ENCODE peak calls at places on chromosomes 16 and 17, in eight cellular contexts. B is fibroblast of lung; F is tibial artery; H is mucosa of gallbladder; J is activated CD4-positive, alpha-beta T cell treated with anti-CD3 and anti-CD28 coated beads, Interleukin-2, amount 10 ng/mL, durations not matched to agents 24 days and 14 days; A is naive B cell; P is A549; O is G401. L is an unnamed sample.
A peak's percentile ranks its signal among the peaks of the same experiment; 100 is the strongest.

GRCh38 chr16:50403491-50403890 is 34.7 kb upstream of the BRD7 start:
- DNase-seq in B (no peak), F (no peak), H (no peak), J (no peak), A (no peak), P (no peak), O (peak; percentile 72), L (no peak)

GRCh38 chr16:1740781-1741490 is 30.4 kb downstream of the NME3 start:
- DNase-seq in B (no peak), F (no peak), H (no peak), J (no peak), A (no peak), P (no peak), O (no peak), L (no peak)

GRCh38 chr17:78351449-78352006 is 8.3 kb downstream of the SOCS3 start:
- DNase-seq in B (peak; percentile 93), F (peak; percentile 97), H (peak; percentile 92), J (no peak), A (no peak), P (no peak), O (peak; percentile 53), L (no peak)

GRCh38 chr17:30599424-30600061 is 122.3 kb downstream of the GOSR1 start:
- DNase-seq in B (no peak), F (no peak), H (no peak), J (no peak), A (peak; percentile 21), P (no peak), O (no peak), L (no peak)

GRCh38 chr17:82392209-82392920 is 20.8 kb downstream of the UTS2R start:
- DNase-seq in B (no peak), F (no peak), H (no peak), J (no peak), A (no peak), P (no peak), O (no peak), L (no peak)

GRCh38 chr16:65644821-65645220 is 523.0 kb upstream of the CDH11 start:
- DNase-seq in B (no peak), F (no peak), H (no peak), J (no peak), A (no peak), P (no peak), O (no peak), L (no peak)

GRCh38 chr16:678858-679807 is 1.1 kb upstream of the STUB1 start:
- DNase-seq in B (peak; percentile 45), F (peak; percentile 59), H (peak; percentile 64), J (peak; percentile 87), A (peak; percentile 45), P (no peak), O (peak; percentile 76), L (peak; percentile 45)

GRCh38 chr17:43401293-43401692 is 2.5 kb downstream of the ARL4D start:
- DNase-seq in B (peak; percentile 79), F (peak; percentile 62), H (peak; percentile 60), J (peak; percentile 54), A (no peak), P (peak; percentile 81), O (peak; percentile 10), L (no peak)

GRCh38 chr16:88857728-88858339 is 907 bp downstream of the TRAPPC2L start:
- DNase-seq in B (peak; percentile 66), F (peak; percentile 78), H (peak; percentile 79), J (peak; percentile 92), A (peak; percentile 64), P (peak; percentile 96), O (peak; percentile 58), L (peak; percentile 64)

GRCh38 chr16:24151482-24151939 is 104.6 kb upstream of the CACNG3 start:
- DNase-seq in B (peak; percentile 85), F (no peak), H (no peak), J (peak; percentile 67), A (no peak), P (no peak), O (no peak), L (peak; percentile 10)

GRCh38 chr17:78661092-78661770 is 84.0 kb upstream of the DNAH17 start:
- DNase-seq in B (peak; percentile 69), F (no peak), H (no peak), J (no peak), A (no peak), P (peak; percentile 62), O (no peak), L (peak; percentile 34)

GRCh38 chr16:85486256-85486915 is 126.7 kb upstream of the GSE1 start:
- DNase-seq in B (no peak), F (no peak), H (no peak), J (no peak), A (no peak), P (no peak), O (peak; percentile 38), L (no peak)

GRCh38 chr16:85798283-85798776 is 1.0 kb downstream of the EMC8 start:
- DNase-seq in B (no peak), F (no peak), H (no peak), J (peak; percentile 65), A (no peak), P (peak; percentile 29), O (no peak), L (peak; percentile 3)

GRCh38 chr16:278863-279366 is 1.5 kb upstream of the ARHGDIG start:
- DNase-seq in B (peak; percentile 51), F (no peak), H (no peak), J (peak; percentile 82), A (no peak), P (no peak), O (peak; percentile 89), L (no peak)

GRCh38 chr17:44205962-44206824 is 6.5 kb upstream of the ATXN7L3 start:
- DNase-seq in B (no peak), F (no peak), H (no peak), J (no peak), A (no peak), P (no peak), O (peak; percentile 35), L (no peak)

GRCh38 chr16:68642436-68643064 is 2.6 kb upstream of the CDH3 start:
- DNase-seq in B (peak; percentile 64), F (no peak), H (no peak), J (no peak), A (no peak), P (no peak), O (no peak), L (no peak)

GRCh38 chr16:51982715-51983680 is 563.9 kb downstream of the TOX3 start:
- DNase-seq in B (peak; percentile 56), F (no peak), H (peak; percentile 63), J (peak; percentile 75), A (no peak), P (peak; percentile 25), O (peak; percentile 56), L (peak; percentile 24)

GRCh38 chr17:49198206-49198605 is 12.2 kb downstream of the GNGT2 start:
- DNase-seq in B (no peak), F (no peak), H (no peak), J (no peak), A (no peak), P (no peak), O (no peak), L (no peak)

GRCh38 chr17:27915715-27916114 is 22.6 kb upstream of the LYRM9 start:
- DNase-seq in B (no peak), F (no peak), H (no peak), J (no peak), A (no peak), P (no peak), O (no peak), L (no peak)

GRCh38 chr16:5005916-5006315 is 27.8 kb downstream of the NAGPA start:
- DNase-seq in B (no peak), F (no peak), H (no peak), J (no peak), A (no peak), P (no peak), O (no peak), L (no peak)

GRCh38 chr17:8072727-8073461 is 14.6 kb downstream of the ALOX12B start:
- DNase-seq in B (no peak), F (no peak), H (no peak), J (peak; percentile 79), A (no peak), P (no peak), O (no peak), L (no peak)

GRCh38 chr16:85370881-85371651 is 242.1 kb upstream of the GSE1 start:
- DNase-seq in B (peak; percentile 42), F (peak; percentile 70), H (peak; percentile 75), J (no peak), A (no peak), P (no peak), O (no peak), L (no peak)

GRCh38 chr16:79536958-79537357 is 63.6 kb downstream of the MAF start:
- DNase-seq in B (no peak), F (no peak), H (no peak), J (no peak), A (no peak), P (no peak), O (no peak), L (no peak)

GRCh38 chr17:68199837-68200688 is 47.8 kb upstream of the AMZ2 start:
- DNase-seq in B (no peak), F (no peak), H (no peak), J (peak; percentile 75), A (no peak), P (no peak), O (no peak), L (no peak)

GRCh38 chr17:16929281-16929680 is 42.6 kb downstream of the TNFRSF13B start:
- DNase-seq in B (no peak), F (no peak), H (no peak), J (no peak), A (no peak), P (no peak), O (peak; percentile 25), L (no peak)

GRCh38 chr17:47950448-47950847 is 7.2 kb downstream of the PRR15L start:
- DNase-seq in B (no peak), F (no peak), H (no peak), J (no peak), A (no peak), P (no peak), O (no peak), L (no peak)

GRCh38 chr16:4176794-4177438 is 60.7 kb upstream of the ADCY9 start:
- DNase-seq in B (peak; percentile 70), F (no peak), H (peak; percentile 21), J (no peak), A (no peak), P (peak; percentile 62), O (no peak), L (peak; percentile 51)

GRCh38 chr16:23113185-23113584 is 36.1 kb downstream of the USP31 start:
- DNase-seq in B (no peak), F (no peak), H (no peak), J (no peak), A (no peak), P (no peak), O (peak; percentile 78), L (no peak)

GRCh38 chr16:48277158-48277557 is 29.8 kb upstream of the ABCC11 start:
- DNase-seq in B (no peak), F (no peak), H (peak; percentile 70), J (no peak), A (no peak), P (no peak), O (peak; percentile 74), L (no peak)

GRCh38 chr16:76946879-76947278 is 244.1 kb upstream of the MON1B start:
- DNase-seq in B (peak; percentile 87), F (no peak), H (peak; percentile 41), J (no peak), A (no peak), P (peak; percentile 84), O (no peak), L (peak; percentile 61)

GRCh38 chr17:12365805-12366204 is 299.9 kb upstream of the MYOCD start:
- DNase-seq in B (peak; percentile 3), F (peak; percentile 65), H (peak; percentile 26), J (no peak), A (no peak), P (no peak), O (no peak), L (no peak)

GRCh38 chr16:89554343-89554742 is 6.1 kb upstream of the RPL13 start:
- DNase-seq in B (no peak), F (no peak), H (no peak), J (no peak), A (no peak), P (no peak), O (no peak), L (no peak)

GRCh38 chr16:19382887-19383816 is 34.5 kb upstream of the TMC5 start:
- DNase-seq in B (no peak), F (no peak), H (no peak), J (peak; percentile 64), A (no peak), P (no peak), O (no peak), L (no peak)

GRCh38 chr17:63847525-63848249 is 5.2 kb upstream of the SMARCD2 start:
- DNase-seq in B (no peak), F (no peak), H (no peak), J (no peak), A (no peak), P (no peak), O (no peak), L (no peak)

L was measured in COLO829.